ENCODE peak calls at places on chromosome 20, in seven cellular contexts. One of them, this sample, is unnamed.

GRCh38 chr20:53872081-53872541 is 198.3 kb downstream of the BCAS1 start:
- DNase-seq in prostate gland: no peak
- DNase-seq in OCI-LY7: peak
- DNase-seq in kidney: no peak
- DNase-seq in colonic mucosa: no peak
- DNase-seq in mammary epithelial cell: no peak
- DNase-seq in hepatocyte: no peak
- DNase-seq in this sample: no peak

GRCh38 chr20:24376523-24377085 is 92.8 kb upstream of the SYNDIG1 start:
- DNase-seq in prostate gland: no peak
- DNase-seq in OCI-LY7: no peak
- DNase-seq in kidney: no peak
- DNase-seq in colonic mucosa: no peak
- DNase-seq in mammary epithelial cell: peak
- DNase-seq in hepatocyte: peak
- DNase-seq in this sample: no peak

GRCh38 chr20:15339264-15339663 is 1001.9 kb upstream of the FLRT3 start:
- DNase-seq in prostate gland: no peak
- DNase-seq in OCI-LY7: no peak
- DNase-seq in kidney: no peak
- DNase-seq in colonic mucosa: no peak
- DNase-seq in mammary epithelial cell: peak
- DNase-seq in hepatocyte: no peak
- DNase-seq in this sample: no peak

GRCh38 chr20:61589055-61589385 is 337.0 kb downstream of the CDH4 start:
- DNase-seq in prostate gland: no peak
- DNase-seq in OCI-LY7: no peak
- DNase-seq in kidney: no peak
- DNase-seq in colonic mucosa: no peak
- DNase-seq in mammary epithelial cell: peak
- DNase-seq in hepatocyte: no peak
- DNase-seq in this sample: no peak

GRCh38 chr20:63238491-63239126 is 2.9 kb downstream of the BIRC7 start:
- DNase-seq in prostate gland: no peak
- DNase-seq in OCI-LY7: no peak
- DNase-seq in kidney: no peak
- DNase-seq in colonic mucosa: no peak
- DNase-seq in mammary epithelial cell: no peak
- DNase-seq in hepatocyte: no peak
- DNase-seq in this sample: no peak

GRCh38 chr20:53869466-53870258 is 200.7 kb downstream of the BCAS1 start:
- DNase-seq in prostate gland: peak
- DNase-seq in OCI-LY7: peak
- DNase-seq in kidney: no peak
- DNase-seq in colonic mucosa: peak
- DNase-seq in mammary epithelial cell: peak
- DNase-seq in hepatocyte: peak
- DNase-seq in this sample: peak

GRCh38 chr20:13507646-13508045 is 131.1 kb downstream of the TASP1 start:
- DNase-seq in prostate gland: no peak
- DNase-seq in OCI-LY7: no peak
- DNase-seq in kidney: no peak
- DNase-seq in colonic mucosa: no peak
- DNase-seq in mammary epithelial cell: no peak
- DNase-seq in hepatocyte: no peak
- DNase-seq in this sample: no peak

GRCh38 chr20:40506567-40506966 is 182.5 kb downstream of the MAFB start:
- DNase-seq in prostate gland: peak
- DNase-seq in OCI-LY7: no peak
- DNase-seq in kidney: peak
- DNase-seq in colonic mucosa: peak
- DNase-seq in mammary epithelial cell: peak
- DNase-seq in hepatocyte: peak
- DNase-seq in this sample: no peak

GRCh38 chr20:46376196-46376785 is 30.1 kb downstream of the ELMO2 start:
- DNase-seq in prostate gland: no peak
- DNase-seq in OCI-LY7: no peak
- DNase-seq in kidney: no peak
- DNase-seq in colonic mucosa: no peak
- DNase-seq in mammary epithelial cell: no peak
- DNase-seq in hepatocyte: no peak
- DNase-seq in this sample: no peak

GRCh38 chr20:63544958-63545516 is 2.5 kb downstream of the SRMS start:
- DNase-seq in prostate gland: no peak
- DNase-seq in OCI-LY7: no peak
- DNase-seq in kidney: no peak
- DNase-seq in colonic mucosa: peak
- DNase-seq in mammary epithelial cell: peak
- DNase-seq in hepatocyte: peak
- DNase-seq in this sample: no peak

GRCh38 chr20:62995898-62996595 is 10.7 kb downstream of the BHLHE23 start:
- DNase-seq in prostate gland: no peak
- DNase-seq in OCI-LY7: no peak
- DNase-seq in kidney: peak
- DNase-seq in colonic mucosa: no peak
- DNase-seq in mammary epithelial cell: no peak
- DNase-seq in hepatocyte: no peak
- DNase-seq in this sample: no peak

GRCh38 chr20:35180266-35180665 is 8.4 kb downstream of the PROCR start:
- DNase-seq in prostate gland: no peak
- DNase-seq in OCI-LY7: no peak
- DNase-seq in kidney: no peak
- DNase-seq in colonic mucosa: no peak
- DNase-seq in mammary epithelial cell: no peak
- DNase-seq in hepatocyte: no peak
- DNase-seq in this sample: no peak

GRCh38 chr20:57370316-57370715 is 19.3 kb downstream of the RAE1 start:
- DNase-seq in prostate gland: no peak
- DNase-seq in OCI-LY7: no peak
- DNase-seq in kidney: peak
- DNase-seq in colonic mucosa: no peak
- DNase-seq in mammary epithelial cell: no peak
- DNase-seq in hepatocyte: no peak
- DNase-seq in this sample: no peak

GRCh38 chr20:63326314-63327228 is 33.6 kb downstream of the COL20A1 start:
- DNase-seq in prostate gland: no peak
- DNase-seq in OCI-LY7: peak
- DNase-seq in kidney: no peak
- DNase-seq in colonic mucosa: no peak
- DNase-seq in mammary epithelial cell: no peak
- DNase-seq in hepatocyte: no peak
- DNase-seq in this sample: no peak

GRCh38 chr20:50077818-50078601 is 34.9 kb downstream of the UBE2V1 start:
- DNase-seq in prostate gland: no peak
- DNase-seq in OCI-LY7: no peak
- DNase-seq in kidney: peak
- DNase-seq in colonic mucosa: no peak
- DNase-seq in mammary epithelial cell: no peak
- DNase-seq in hepatocyte: no peak
- DNase-seq in this sample: no peak

GRCh38 chr20:45545754-45546453 is 1.3 kb downstream of the EPPIN start:
- DNase-seq in prostate gland: no peak
- DNase-seq in OCI-LY7: peak
- DNase-seq in kidney: no peak
- DNase-seq in colonic mucosa: no peak
- DNase-seq in mammary epithelial cell: peak
- DNase-seq in hepatocyte: peak
- DNase-seq in this sample: peak

GRCh38 chr20:21376631-21377030 is 20.7 kb downstream of the NKX2-4 start:
- DNase-seq in prostate gland: no peak
- DNase-seq in OCI-LY7: no peak
- DNase-seq in kidney: no peak
- DNase-seq in colonic mucosa: no peak
- DNase-seq in mammary epithelial cell: no peak
- DNase-seq in hepatocyte: no peak
- DNase-seq in this sample: no peak

GRCh38 chr20:17827759-17828559 is 128.2 kb downstream of the BANF2 start:
- DNase-seq in prostate gland: no peak
- DNase-seq in OCI-LY7: no peak
- DNase-seq in kidney: no peak
- DNase-seq in colonic mucosa: no peak
- DNase-seq in mammary epithelial cell: no peak
- DNase-seq in hepatocyte: no peak
- DNase-seq in this sample: no peak

GRCh38 chr20:51876511-51876910 is 74.2 kb upstream of the SALL4 start:
- DNase-seq in prostate gland: no peak
- DNase-seq in OCI-LY7: no peak
- DNase-seq in kidney: no peak
- DNase-seq in colonic mucosa: no peak
- DNase-seq in mammary epithelial cell: no peak
- DNase-seq in hepatocyte: no peak
- DNase-seq in this sample: no peak

GRCh38 chr20:24699321-24700165 is 230.1 kb downstream of the SYNDIG1 start:
- DNase-seq in prostate gland: no peak
- DNase-seq in OCI-LY7: no peak
- DNase-seq in kidney: no peak
- DNase-seq in colonic mucosa: no peak
- DNase-seq in mammary epithelial cell: no peak
- DNase-seq in hepatocyte: no peak
- DNase-seq in this sample: no peak

GRCh38 chr20:49712918-49713778 is 530 bp downstream of the B4GALT5 start:
- DNase-seq in prostate gland: peak
- DNase-seq in OCI-LY7: peak
- DNase-seq in kidney: peak
- DNase-seq in colonic mucosa: peak
- DNase-seq in mammary epithelial cell: no peak
- DNase-seq in hepatocyte: peak
- DNase-seq in this sample: peak

GRCh38 chr20:63115651-63116411 is 100.1 kb downstream of the YTHDF1 start:
- DNase-seq in prostate gland: no peak
- DNase-seq in OCI-LY7: no peak
- DNase-seq in kidney: peak
- DNase-seq in colonic mucosa: no peak
- DNase-seq in mammary epithelial cell: no peak
- DNase-seq in hepatocyte: no peak
- DNase-seq in this sample: no peak

GRCh38 chr20:58579069-58579818 is 64.0 kb upstream of the APCDD1L start:
- DNase-seq in prostate gland: no peak
- DNase-seq in OCI-LY7: no peak
- DNase-seq in kidney: no peak
- DNase-seq in colonic mucosa: no peak
- DNase-seq in mammary epithelial cell: no peak
- DNase-seq in hepatocyte: no peak
- DNase-seq in this sample: no peak

GRCh38 chr20:34045294-34045693 is 51.6 kb downstream of the RALY start:
- DNase-seq in prostate gland: peak
- DNase-seq in OCI-LY7: no peak
- DNase-seq in kidney: no peak
- DNase-seq in colonic mucosa: peak
- DNase-seq in mammary epithelial cell: no peak
- DNase-seq in hepatocyte: peak
- DNase-seq in this sample: peak

GRCh38 chr20:11786108-11786507 is 131.6 kb upstream of the BTBD3 start:
- DNase-seq in prostate gland: no peak
- DNase-seq in OCI-LY7: no peak
- DNase-seq in kidney: no peak
- DNase-seq in colonic mucosa: no peak
- DNase-seq in mammary epithelial cell: no peak
- DNase-seq in hepatocyte: no peak
- DNase-seq in this sample: no peak

GRCh38 chr20:354298-354977 is 7.5 kb downstream of the NRSN2 start:
- DNase-seq in prostate gland: peak
- DNase-seq in OCI-LY7: peak
- DNase-seq in kidney: peak
- DNase-seq in colonic mucosa: peak
- DNase-seq in mammary epithelial cell: peak
- DNase-seq in hepatocyte: peak
- DNase-seq in this sample: peak
- H3K27ac ChIP-seq in prostate gland: no peak
- H3K27ac ChIP-seq in OCI-LY7: no peak
- H3K27ac ChIP-seq in kidney: no peak
- H3K27ac ChIP-seq in colonic mucosa: no peak
- H3K27ac ChIP-seq in mammary epithelial cell: no peak
- H3K27ac ChIP-seq in hepatocyte: no peak
- H3K27ac ChIP-seq in this sample: no peak

DNA sequence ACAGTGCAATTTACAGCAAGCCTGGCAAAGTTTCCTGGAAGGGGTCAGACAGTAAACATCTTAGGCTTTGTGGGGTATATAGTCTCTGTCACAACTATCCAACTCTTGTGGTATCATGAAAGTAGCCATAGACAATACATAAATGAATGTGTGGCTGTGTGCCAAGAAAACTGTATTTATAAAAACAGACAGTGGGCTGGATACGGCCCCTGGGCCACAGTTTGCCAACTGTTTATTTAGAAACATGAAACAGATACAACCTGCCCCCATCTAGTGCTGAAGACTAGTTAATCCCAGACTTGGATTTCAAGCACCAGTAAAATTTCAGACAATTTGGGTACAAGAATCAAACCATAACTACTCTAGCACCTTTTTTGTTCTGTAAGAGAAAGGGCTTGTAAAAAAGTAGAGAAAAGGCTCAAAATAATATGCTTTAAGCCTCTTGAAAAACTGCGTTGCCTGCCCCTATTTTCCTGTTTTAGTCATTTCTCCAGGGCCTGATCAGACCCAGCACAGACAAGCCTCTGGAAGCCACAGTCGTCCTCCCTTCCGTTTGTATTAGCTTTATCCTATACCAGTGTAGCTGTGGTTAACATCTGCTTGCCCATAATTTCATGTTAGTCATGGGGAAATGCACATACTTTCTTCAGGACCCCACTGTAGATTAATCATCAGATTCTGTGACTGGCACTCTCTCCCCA is 30.8 kb downstream of the JAG1 start:
- DNase-seq in prostate gland: no peak
- DNase-seq in OCI-LY7: no peak
- DNase-seq in kidney: no peak
- DNase-seq in colonic mucosa: no peak
- DNase-seq in mammary epithelial cell: no peak
- DNase-seq in hepatocyte: no peak
- DNase-seq in this sample: no peak
- TF ChIP-seq CTCF in prostate gland: no peak
- TF ChIP-seq CTCF in OCI-LY7: no peak
- TF ChIP-seq CTCF in kidney: no peak
- TF ChIP-seq CTCF in colonic mucosa: no peak
- TF ChIP-seq CTCF in mammary epithelial cell: no peak
- TF ChIP-seq CTCF in hepatocyte: no peak
- TF ChIP-seq CTCF in this sample: no peak

GRCh38 chr20:768426-768978 is at the start of gene SLC52A3:
- DNase-seq in prostate gland: peak
- DNase-seq in OCI-LY7: no peak
- DNase-seq in kidney: no peak
- DNase-seq in colonic mucosa: peak
- DNase-seq in mammary epithelial cell: peak
- DNase-seq in hepatocyte: peak
- DNase-seq in this sample: peak
- H3K27ac ChIP-seq in prostate gland: peak
- H3K27ac ChIP-seq in OCI-LY7: no peak
- H3K27ac ChIP-seq in kidney: peak
- H3K27ac ChIP-seq in colonic mucosa: peak
- H3K27ac ChIP-seq in mammary epithelial cell: no peak
- H3K27ac ChIP-seq in hepatocyte: peak
- H3K27ac ChIP-seq in this sample: no peak

GRCh38 chr20:5058873-5059272 is 57.6 kb upstream of the SLC23A2 start:
- DNase-seq in prostate gland: no peak
- DNase-seq in OCI-LY7: no peak
- DNase-seq in kidney: no peak
- DNase-seq in colonic mucosa: no peak
- DNase-seq in mammary epithelial cell: no peak
- DNase-seq in hepatocyte: no peak
- DNase-seq in this sample: no peak

GRCh38 chr20:5061209-5061608 is 58.5 kb downstream of the PCNA start:
- DNase-seq in prostate gland: no peak
- DNase-seq in OCI-LY7: no peak
- DNase-seq in kidney: no peak
- DNase-seq in colonic mucosa: no peak
- DNase-seq in mammary epithelial cell: peak
- DNase-seq in hepatocyte: peak
- DNase-seq in this sample: no peak

GRCh38 chr20:5056801-5057599 is 55.7 kb upstream of the SLC23A2 start:
- DNase-seq in prostate gland: peak
- DNase-seq in OCI-LY7: peak
- DNase-seq in kidney: no peak
- DNase-seq in colonic mucosa: peak
- DNase-seq in mammary epithelial cell: peak
- DNase-seq in hepatocyte: no peak
- DNase-seq in this sample: no peak
- TF ChIP-seq CTCF in prostate gland: no peak
- TF ChIP-seq CTCF in OCI-LY7: peak
- TF ChIP-seq CTCF in kidney: no peak
- TF ChIP-seq CTCF in colonic mucosa: peak
- TF ChIP-seq CTCF in mammary epithelial cell: peak
- TF ChIP-seq CTCF in hepatocyte: no peak
- TF ChIP-seq CTCF in this sample: peak